ENCODE peak calls at places on chromosomes 13 and 19, in six cellular contexts. T is thoracic aorta, Y is psoas muscle, G is A549, B is Karpas-422, O is upper lobe of left lung. I is an unnamed sample. For H3K4me1, the result is how much of the 10 kb centered on the place peaks cover.

GRCh38 chr19:32718286-32718685 is 1.3 kb upstream of the TDRD12 start:
- DNase-seq in T (no peak), Y (no peak), G (no peak), B (no peak), O (no peak), I (no peak)

GRCh38 chr19:44912854-44913253 is 1.6 kb upstream of the APOC1 start:
- DNase-seq in T (no peak), Y (peak), G (no peak), B (no peak), O (no peak), I (peak)

GRCh38 chr13:113179374-113180230 is 21.2 kb downstream of the PROZ start:
- DNase-seq in T (no peak), Y (no peak), G (no peak), B (no peak), O (no peak), I (no peak)

GRCh38 chr19:1069009-1069779 is 2.2 kb downstream of the ARHGAP45 start:
- DNase-seq in T (no peak), Y (peak), G (no peak), B (peak), O (peak), I (peak)

GRCh38 chr19:8069116-8069973 is 16.8 kb downstream of the CCL25 start:
- DNase-seq in T (no peak), Y (no peak), G (peak), B (peak), O (no peak), I (no peak)

GRCh38 chr13:88183440-88183839 is 512.3 kb downstream of the SLITRK5 start:
- DNase-seq in T (no peak), Y (no peak), G (no peak), B (no peak), O (no peak), I (no peak)

GRCh38 chr13:90591927-90592268 is 755.6 kb upstream of the MIR17HG start:
- DNase-seq in T (no peak), Y (no peak), G (no peak), B (no peak), O (no peak), I (no peak)

GRCh38 chr19:45103200-45103624 is 10.2 kb downstream of the PPP1R37 start:
- DNase-seq in T (no peak), Y (no peak), G (no peak), B (peak), O (no peak), I (no peak)

GRCh38 chr19:35449347-35450043 is 1.4 kb downstream of the FFAR2 start:
- DNase-seq in T (no peak), Y (peak), G (no peak), B (no peak), O (peak), I (no peak)

GRCh38 chr19:44530777-44531176 is 1.3 kb upstream of the CEACAM20 start:
- DNase-seq in T (no peak), Y (no peak), G (no peak), B (no peak), O (no peak), I (no peak)

GRCh38 chr13:33611016-33611805 is 206.7 kb upstream of the RFC3 start:
- DNase-seq in T (peak), Y (peak), G (no peak), B (no peak), O (no peak), I (peak)

GRCh38 chr19:45005787-45006186 is 4.5 kb downstream of the RELB start:
- DNase-seq in T (no peak), Y (no peak), G (no peak), B (no peak), O (no peak), I (no peak)

GRCh38 chr19:47581605-47582319 is 8.8 kb upstream of the ZNF541 start:
- DNase-seq in T (no peak), Y (no peak), G (no peak), B (no peak), O (no peak), I (no peak)

GRCh38 chr13:102724923-102725322 is 30.1 kb upstream of the METTL21C start:
- DNase-seq in T (no peak), Y (no peak), G (peak), B (peak), O (no peak), I (no peak)

GRCh38 chr13:23570099-23570926 is at the start of gene TNFRSF19:
- DNase-seq in T (no peak), Y (peak), G (no peak), B (no peak), O (no peak), I (no peak)

GRCh38 chr13:75415720-75416119 is 66.2 kb downstream of the TBC1D4 start:
- DNase-seq in T (no peak), Y (no peak), G (no peak), B (no peak), O (no peak), I (no peak)

GRCh38 chr13:42996584-42996983 is 4.5 kb upstream of the EPSTI1 start:
- DNase-seq in T (no peak), Y (no peak), G (peak), B (no peak), O (no peak), I (no peak)

GRCh38 chr13:25111557-25111956 is 15.6 kb downstream of the PABPC3 start:
- DNase-seq in T (no peak), Y (no peak), G (no peak), B (no peak), O (no peak), I (no peak)

GRCh38 chr19:3250675-3251074 is 26.2 kb downstream of the CELF5 start:
- DNase-seq in T (no peak), Y (no peak), G (peak), B (peak), O (no peak), I (no peak)

GRCh38 chr13:92187378-92187989 is 789.1 kb downstream of the GPC5 start:
- DNase-seq in T (no peak), Y (no peak), G (peak), B (peak), O (no peak), I (no peak)

GRCh38 chr13:30870916-30871712 is 35.0 kb upstream of the MEDAG start:
- DNase-seq in T (no peak), Y (no peak), G (no peak), B (no peak), O (peak), I (no peak)
- H3K4me1 ChIP-seq in T (half or more), Y (under half), G (under half), B (under half), O (under half), I (under half)

GRCh38 chr19:38671654-38672053 is 24.2 kb downstream of the ACTN4 start:
- DNase-seq in T (no peak), Y (no peak), G (no peak), B (no peak), O (no peak), I (no peak)
- H3K4me1 ChIP-seq in T (half or more), Y (half or more), G (half or more), B (under half), O (half or more), I (under half)

DNA sequence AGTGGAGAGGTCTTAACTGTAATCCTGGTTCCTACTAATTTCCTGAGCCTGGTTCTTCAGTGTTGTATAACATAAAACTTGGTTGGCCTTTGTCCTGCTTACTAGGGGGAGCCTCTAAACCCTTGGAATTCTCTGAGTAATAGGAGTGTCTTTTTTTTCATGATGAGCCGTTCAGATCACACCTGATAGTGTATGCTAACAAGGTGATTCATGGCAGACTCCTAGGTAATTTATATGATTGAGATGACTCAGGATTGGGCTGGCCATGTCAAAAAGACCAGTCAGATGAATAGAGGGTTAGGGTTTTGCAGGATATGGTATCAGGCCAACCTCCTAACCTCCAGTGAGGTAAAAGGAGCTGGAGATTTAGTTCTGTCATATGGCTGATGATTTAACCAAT is 135.8 kb upstream of the KLF12 start:
- DNase-seq in T (no peak), Y (no peak), G (no peak), B (no peak), O (no peak), I (no peak)
- H3K4me1 ChIP-seq in T (under half), Y (under half), G (under half), B (under half), O (under half), I (under half)

GRCh38 chr13:71051573-71051972 is 815.4 kb downstream of the DACH1 start:
- DNase-seq in T (no peak), Y (no peak), G (no peak), B (no peak), O (no peak), I (no peak)
- H3K4me1 ChIP-seq in T (under half), Y (under half), G (under half), B (under half), O (under half), I (under half)

GRCh38 chr19:17077447-17078028 is 2.0 kb downstream of the MYO9B start:
- DNase-seq in T (no peak), Y (no peak), G (no peak), B (no peak), O (no peak), I (no peak)

GRCh38 chr19:17079710-17080440 is 4.3 kb downstream of the MYO9B start:
- DNase-seq in T (peak), Y (peak), G (peak), B (peak), O (peak), I (peak)

GRCh38 chr19:17078038-17078919 is 2.7 kb downstream of the MYO9B start:
- DNase-seq in T (no peak), Y (no peak), G (no peak), B (no peak), O (no peak), I (no peak)

GRCh38 chr19:17080441-17080803 is 4.8 kb downstream of the MYO9B start:
- DNase-seq in T (no peak), Y (no peak), G (no peak), B (no peak), O (no peak), I (no peak)

GRCh38 chr19:17078920-17079709 is 3.5 kb downstream of the MYO9B start:
- DNase-seq in T (no peak), Y (no peak), G (no peak), B (peak), O (no peak), I (no peak)
- H3K4me1 ChIP-seq in T (half or more), Y (under half), G (under half), B (half or more), O (under half), I (half or more)